ENCODE peak calls at places on chromosomes 13 and 19, in eight cellular contexts. One of them, this sample, is unnamed.
A peak's percentile ranks its signal among the peaks of the same experiment; 100 is the strongest.

GRCh38 chr19:44990966-44991365 is 10.3 kb upstream of the RELB start:
- DNase-seq in ascending aorta: no peak
- DNase-seq in left lung: no peak
- DNase-seq in CD8-positive, alpha-beta T cell: no peak
- DNase-seq in fibroblast of lung: no peak
- DNase-seq in mammary epithelial cell: no peak
- DNase-seq in psoas muscle: no peak
- DNase-seq in GM23338: no peak
- DNase-seq in this sample: no peak

GRCh38 chr13:48500652-48501197 is 32.2 kb downstream of the RCBTB2 start:
- DNase-seq in ascending aorta: no peak
- DNase-seq in left lung: no peak
- DNase-seq in CD8-positive, alpha-beta T cell: no peak
- DNase-seq in fibroblast of lung: peak; percentile 88
- DNase-seq in mammary epithelial cell: peak; percentile 83
- DNase-seq in psoas muscle: no peak
- DNase-seq in GM23338: peak; percentile 19
- DNase-seq in this sample: no peak

GRCh38 chr13:111936267-111936925 is 130.6 kb upstream of the SOX1 start:
- DNase-seq in ascending aorta: no peak
- DNase-seq in left lung: no peak
- DNase-seq in CD8-positive, alpha-beta T cell: no peak
- DNase-seq in fibroblast of lung: no peak
- DNase-seq in mammary epithelial cell: no peak
- DNase-seq in psoas muscle: no peak
- DNase-seq in GM23338: no peak
- DNase-seq in this sample: no peak

GRCh38 chr13:48153186-48153585 is 58.3 kb upstream of the MED4 start:
- DNase-seq in ascending aorta: no peak
- DNase-seq in left lung: no peak
- DNase-seq in CD8-positive, alpha-beta T cell: no peak
- DNase-seq in fibroblast of lung: no peak
- DNase-seq in mammary epithelial cell: no peak
- DNase-seq in psoas muscle: no peak
- DNase-seq in GM23338: no peak
- DNase-seq in this sample: no peak

GRCh38 chr13:75458696-75459422 is 23.1 kb downstream of the TBC1D4 start:
- DNase-seq in ascending aorta: no peak
- DNase-seq in left lung: no peak
- DNase-seq in CD8-positive, alpha-beta T cell: no peak
- DNase-seq in fibroblast of lung: no peak
- DNase-seq in mammary epithelial cell: peak; percentile 48
- DNase-seq in psoas muscle: peak; percentile 35
- DNase-seq in GM23338: peak; percentile 40
- DNase-seq in this sample: peak; percentile 24

GRCh38 chr13:66774046-66774445 is 456.1 kb downstream of the PCDH9 start:
- DNase-seq in ascending aorta: no peak
- DNase-seq in left lung: no peak
- DNase-seq in CD8-positive, alpha-beta T cell: no peak
- DNase-seq in fibroblast of lung: no peak
- DNase-seq in mammary epithelial cell: peak; percentile 29
- DNase-seq in psoas muscle: no peak
- DNase-seq in GM23338: no peak
- DNase-seq in this sample: no peak

GRCh38 chr19:8413593-8413923 is 453 bp downstream of the MARCHF2 start:
- DNase-seq in ascending aorta: no peak
- DNase-seq in left lung: no peak
- DNase-seq in CD8-positive, alpha-beta T cell: no peak
- DNase-seq in fibroblast of lung: no peak
- DNase-seq in mammary epithelial cell: no peak
- DNase-seq in psoas muscle: no peak
- DNase-seq in GM23338: no peak
- DNase-seq in this sample: no peak

GRCh38 chr13:40189885-40190655 is 476.4 kb downstream of the FOXO1 start:
- DNase-seq in ascending aorta: no peak
- DNase-seq in left lung: no peak
- DNase-seq in CD8-positive, alpha-beta T cell: no peak
- DNase-seq in fibroblast of lung: peak; percentile 11
- DNase-seq in mammary epithelial cell: peak; percentile 11
- DNase-seq in psoas muscle: no peak
- DNase-seq in GM23338: no peak
- DNase-seq in this sample: peak; percentile 90

GRCh38 chr13:26046639-26047038 is 5.2 kb downstream of the SHISA2 start:
- DNase-seq in ascending aorta: no peak
- DNase-seq in left lung: no peak
- DNase-seq in CD8-positive, alpha-beta T cell: no peak
- DNase-seq in fibroblast of lung: no peak
- DNase-seq in mammary epithelial cell: no peak
- DNase-seq in psoas muscle: no peak
- DNase-seq in GM23338: no peak
- DNase-seq in this sample: no peak

GRCh38 chr13:28185256-28185655 is 46.9 kb downstream of the PAN3 start:
- DNase-seq in ascending aorta: no peak
- DNase-seq in left lung: no peak
- DNase-seq in CD8-positive, alpha-beta T cell: no peak
- DNase-seq in fibroblast of lung: peak; percentile 18
- DNase-seq in mammary epithelial cell: no peak
- DNase-seq in psoas muscle: no peak
- DNase-seq in GM23338: no peak
- DNase-seq in this sample: no peak

GRCh38 chr19:10603084-10603872 is 16.2 kb upstream of the AP1M2 start:
- DNase-seq in ascending aorta: peak; percentile 15
- DNase-seq in left lung: peak; percentile 81
- DNase-seq in CD8-positive, alpha-beta T cell: peak; percentile 78
- DNase-seq in fibroblast of lung: no peak
- DNase-seq in mammary epithelial cell: no peak
- DNase-seq in psoas muscle: peak; percentile 47
- DNase-seq in GM23338: peak; percentile 56
- DNase-seq in this sample: peak; percentile 32

GRCh38 chr13:50129923-50130685 is 114.9 kb downstream of the KCNRG start:
- DNase-seq in ascending aorta: no peak
- DNase-seq in left lung: peak; percentile 86
- DNase-seq in CD8-positive, alpha-beta T cell: no peak
- DNase-seq in fibroblast of lung: peak; percentile 35
- DNase-seq in mammary epithelial cell: no peak
- DNase-seq in psoas muscle: peak; percentile 81
- DNase-seq in GM23338: peak; percentile 73
- DNase-seq in this sample: no peak

GRCh38 chr13:27176772-27177171 is 5.2 kb upstream of the USP12 start:
- DNase-seq in ascending aorta: no peak
- DNase-seq in left lung: no peak
- DNase-seq in CD8-positive, alpha-beta T cell: no peak
- DNase-seq in fibroblast of lung: no peak
- DNase-seq in mammary epithelial cell: no peak
- DNase-seq in psoas muscle: no peak
- DNase-seq in GM23338: no peak
- DNase-seq in this sample: no peak

GRCh38 chr19:12984683-12985048 is 10.6 kb upstream of the NFIX start:
- DNase-seq in ascending aorta: no peak
- DNase-seq in left lung: no peak
- DNase-seq in CD8-positive, alpha-beta T cell: no peak
- DNase-seq in fibroblast of lung: no peak
- DNase-seq in mammary epithelial cell: no peak
- DNase-seq in psoas muscle: peak; percentile 31
- DNase-seq in GM23338: no peak
- DNase-seq in this sample: peak; percentile 88
- H3K27me3 ChIP-seq in ascending aorta: no peaks in the 10 kb centered on the region
- H3K27me3 ChIP-seq in left lung: no peaks in the 10 kb centered on the region
- H3K27me3 ChIP-seq in CD8-positive, alpha-beta T cell: peaks cover 3% of the 10 kb centered on the region
- H3K27me3 ChIP-seq in fibroblast of lung: no peaks in the 10 kb centered on the region
- H3K27me3 ChIP-seq in mammary epithelial cell: no peaks in the 10 kb centered on the region
- H3K27me3 ChIP-seq in psoas muscle: no peaks in the 10 kb centered on the region
- H3K27me3 ChIP-seq in GM23338: peaks cover 39% of the 10 kb centered on the region
- H3K27me3 ChIP-seq in this sample: no peaks in the 10 kb centered on the region

GRCh38 chr19:2242811-2243210 is 6.2 kb downstream of the SF3A2 start:
- DNase-seq in ascending aorta: no peak
- DNase-seq in left lung: no peak
- DNase-seq in CD8-positive, alpha-beta T cell: no peak
- DNase-seq in fibroblast of lung: no peak
- DNase-seq in mammary epithelial cell: no peak
- DNase-seq in psoas muscle: no peak
- DNase-seq in GM23338: no peak
- DNase-seq in this sample: no peak

GRCh38 chr19:2240881-2241760 is 4.5 kb downstream of the SF3A2 start:
- DNase-seq in ascending aorta: no peak
- DNase-seq in left lung: no peak
- DNase-seq in CD8-positive, alpha-beta T cell: no peak
- DNase-seq in fibroblast of lung: no peak
- DNase-seq in mammary epithelial cell: no peak
- DNase-seq in psoas muscle: no peak
- DNase-seq in GM23338: no peak
- DNase-seq in this sample: no peak

GRCh38 chr19:2244122-2244411 is 5.1 kb upstream of the AMH start:
- DNase-seq in ascending aorta: no peak
- DNase-seq in left lung: no peak
- DNase-seq in CD8-positive, alpha-beta T cell: no peak
- DNase-seq in fibroblast of lung: no peak
- DNase-seq in mammary epithelial cell: no peak
- DNase-seq in psoas muscle: no peak
- DNase-seq in GM23338: no peak
- DNase-seq in this sample: no peak

GRCh38 chr19:2243274-2244121 is 5.6 kb upstream of the AMH start:
- DNase-seq in ascending aorta: no peak
- DNase-seq in left lung: no peak
- DNase-seq in CD8-positive, alpha-beta T cell: no peak
- DNase-seq in fibroblast of lung: no peak
- DNase-seq in mammary epithelial cell: no peak
- DNase-seq in psoas muscle: no peak
- DNase-seq in GM23338: no peak
- DNase-seq in this sample: peak; percentile 48

GRCh38 chr19:2242092-2242537 is 5.5 kb downstream of the SF3A2 start:
- DNase-seq in ascending aorta: no peak
- DNase-seq in left lung: no peak
- DNase-seq in CD8-positive, alpha-beta T cell: no peak
- DNase-seq in fibroblast of lung: no peak
- DNase-seq in mammary epithelial cell: no peak
- DNase-seq in psoas muscle: no peak
- DNase-seq in GM23338: no peak
- DNase-seq in this sample: no peak
- H3K4me1 ChIP-seq in ascending aorta: peaks cover 18% of the 10 kb centered on the region
- H3K4me1 ChIP-seq in left lung: peaks cover 63% of the 10 kb centered on the region
- H3K4me1 ChIP-seq in CD8-positive, alpha-beta T cell: peaks cover 62% of the 10 kb centered on the region
- H3K4me1 ChIP-seq in fibroblast of lung: peaks cover 16% of the 10 kb centered on the region
- H3K4me1 ChIP-seq in mammary epithelial cell: peaks cover 41% of the 10 kb centered on the region
- H3K4me1 ChIP-seq in psoas muscle: peaks cover 65% of the 10 kb centered on the region
- H3K4me1 ChIP-seq in GM23338: peaks cover 29% of the 10 kb centered on the region
- H3K4me1 ChIP-seq in this sample: peaks cover 14% of the 10 kb centered on the region

GRCh38 chr19:15812059-15812722 is 3.3 kb downstream of the OR10H1 start:
- DNase-seq in ascending aorta: no peak
- DNase-seq in left lung: no peak
- DNase-seq in CD8-positive, alpha-beta T cell: peak; percentile 24
- DNase-seq in fibroblast of lung: no peak
- DNase-seq in mammary epithelial cell: peak; percentile 32
- DNase-seq in psoas muscle: no peak
- DNase-seq in GM23338: no peak
- DNase-seq in this sample: no peak

GRCh38 chr19:15813916-15814315 is 1.5 kb downstream of the OR10H1 start:
- DNase-seq in ascending aorta: no peak
- DNase-seq in left lung: no peak
- DNase-seq in CD8-positive, alpha-beta T cell: no peak
- DNase-seq in fibroblast of lung: no peak
- DNase-seq in mammary epithelial cell: no peak
- DNase-seq in psoas muscle: no peak
- DNase-seq in GM23338: no peak
- DNase-seq in this sample: no peak

GRCh38 chr19:15810335-15810734 is 5.1 kb downstream of the OR10H1 start:
- DNase-seq in ascending aorta: no peak
- DNase-seq in left lung: no peak
- DNase-seq in CD8-positive, alpha-beta T cell: no peak
- DNase-seq in fibroblast of lung: no peak
- DNase-seq in mammary epithelial cell: peak; percentile 38
- DNase-seq in psoas muscle: no peak
- DNase-seq in GM23338: no peak
- DNase-seq in this sample: no peak

GRCh38 chr19:15811476-15811875 is 4.0 kb downstream of the OR10H1 start:
- DNase-seq in ascending aorta: no peak
- DNase-seq in left lung: no peak
- DNase-seq in CD8-positive, alpha-beta T cell: no peak
- DNase-seq in fibroblast of lung: no peak
- DNase-seq in mammary epithelial cell: no peak
- DNase-seq in psoas muscle: no peak
- DNase-seq in GM23338: no peak
- DNase-seq in this sample: no peak

DNA sequence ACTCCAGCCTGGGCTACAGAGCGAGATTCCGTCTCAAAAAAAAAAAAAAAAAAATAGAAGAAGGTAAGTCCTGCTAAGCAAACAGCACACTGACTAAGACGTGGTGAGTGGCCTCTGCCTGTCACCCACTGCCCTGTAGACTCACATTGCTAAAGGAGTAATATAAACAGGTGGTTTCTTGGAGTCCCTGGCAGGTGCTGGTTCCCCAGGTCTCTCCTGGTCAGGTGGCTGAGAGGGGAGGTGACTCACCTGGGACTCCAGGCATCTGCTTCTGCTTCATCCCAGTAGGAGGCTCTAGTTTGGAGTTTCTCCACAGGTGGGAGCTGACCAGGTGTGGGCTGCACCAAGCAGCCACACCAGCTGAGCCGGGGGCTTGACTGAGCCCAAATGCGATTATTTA is at the start of gene OR10H1:
- DNase-seq in ascending aorta: no peak
- DNase-seq in left lung: no peak
- DNase-seq in CD8-positive, alpha-beta T cell: no peak
- DNase-seq in fibroblast of lung: no peak
- DNase-seq in mammary epithelial cell: peak; percentile 44
- DNase-seq in psoas muscle: no peak
- DNase-seq in GM23338: no peak
- DNase-seq in this sample: no peak
- H3K27me3 ChIP-seq in ascending aorta: no peaks in the 10 kb centered on the region
- H3K27me3 ChIP-seq in left lung: no peaks in the 10 kb centered on the region
- H3K27me3 ChIP-seq in CD8-positive, alpha-beta T cell: no peaks in the 10 kb centered on the region
- H3K27me3 ChIP-seq in fibroblast of lung: no peaks in the 10 kb centered on the region
- H3K27me3 ChIP-seq in mammary epithelial cell: peaks cover 2% of the 10 kb centered on the region
- H3K27me3 ChIP-seq in psoas muscle: peaks cover 3% of the 10 kb centered on the region
- H3K27me3 ChIP-seq in GM23338: no peaks in the 10 kb centered on the region
- H3K27me3 ChIP-seq in this sample: peaks cover 7% of the 10 kb centered on the region

GRCh38 chr19:41221514-41222205 is 2.6 kb downstream of the AXL start:
- DNase-seq in ascending aorta: no peak
- DNase-seq in left lung: peak; percentile 67
- DNase-seq in CD8-positive, alpha-beta T cell: no peak
- DNase-seq in fibroblast of lung: no peak
- DNase-seq in mammary epithelial cell: no peak
- DNase-seq in psoas muscle: no peak
- DNase-seq in GM23338: no peak
- DNase-seq in this sample: no peak
- H3K4me1 ChIP-seq in ascending aorta: peaks cover 1% of the 10 kb centered on the region
- H3K4me1 ChIP-seq in left lung: peaks cover 26% of the 10 kb centered on the region
- H3K4me1 ChIP-seq in CD8-positive, alpha-beta T cell: peaks cover 4% of the 10 kb centered on the region
- H3K4me1 ChIP-seq in fibroblast of lung: peaks cover 47% of the 10 kb centered on the region
- H3K4me1 ChIP-seq in mammary epithelial cell: peaks cover 67% of the 10 kb centered on the region
- H3K4me1 ChIP-seq in psoas muscle: no peaks in the 10 kb centered on the region
- H3K4me1 ChIP-seq in GM23338: peaks cover 38% of the 10 kb centered on the region
- H3K4me1 ChIP-seq in this sample: peaks cover 38% of the 10 kb centered on the region

GRCh38 chr13:106623799-106624198 is 55.9 kb upstream of the ARGLU1 start:
- DNase-seq in ascending aorta: no peak
- DNase-seq in left lung: no peak
- DNase-seq in CD8-positive, alpha-beta T cell: no peak
- DNase-seq in fibroblast of lung: no peak
- DNase-seq in mammary epithelial cell: no peak
- DNase-seq in psoas muscle: no peak
- DNase-seq in GM23338: no peak
- DNase-seq in this sample: no peak
- H3K27me3 ChIP-seq in ascending aorta: no peaks in the 10 kb centered on the region
- H3K27me3 ChIP-seq in left lung: no peaks in the 10 kb centered on the region
- H3K27me3 ChIP-seq in CD8-positive, alpha-beta T cell: no peaks in the 10 kb centered on the region
- H3K27me3 ChIP-seq in fibroblast of lung: peaks cover 14% of the 10 kb centered on the region
- H3K27me3 ChIP-seq in mammary epithelial cell: peaks cover 2% of the 10 kb centered on the region
- H3K27me3 ChIP-seq in psoas muscle: no peaks in the 10 kb centered on the region
- H3K27me3 ChIP-seq in GM23338: no peaks in the 10 kb centered on the region
- H3K27me3 ChIP-seq in this sample: no peaks in the 10 kb centered on the region